ENCODE peak calls at places on chromosomes 11 and 22, in four cellular contexts. X is activated naive CD8-positive, alpha-beta T cell treated with anti-CD3 and anti-CD28 coated beads, Interleukin-2, amount 10 ng/mL, durations not matched to agents 7 days and 5 days; L is stimulated activated naive CD8-positive, alpha-beta T cell treated with anti-CD3 and anti-CD28 coated beads, Interleukin-15, amount 100 ng/mL, for 72 hours; E is upper lobe of right lung. N is an unnamed sample.
A peak's percentile ranks its signal among the peaks of the same experiment; 100 is the strongest.

GRCh38 chr11:8356731-8357504 is 93.2 kb upstream of the LMO1 start:
- ATAC-seq in L (no peak), X (no peak), E (peak; percentile 27), N (no peak)

GRCh38 chr11:96119211-96119610 is 195.3 kb upstream of the MTMR2 start:
- ATAC-seq in E (no peak), X (no peak), L (no peak), N (no peak)

GRCh38 chr11:89327885-89328284 is 150.2 kb downstream of the TYR start:
- ATAC-seq in X (no peak), L (no peak), E (no peak), N (no peak)

GRCh38 chr22:39985383-39986045 is 9.2 kb upstream of the FAM83F start:
- ATAC-seq in X (peak; percentile 59), L (peak; percentile 94), E (no peak), N (no peak)

GRCh38 chr22:40479887-40480538 is 109.6 kb downstream of the SGSM3 start:
- ATAC-seq in E (no peak), X (no peak), L (no peak), N (no peak)

GRCh38 chr11:123132881-123133280 is 62.2 kb downstream of the CLMP start:
- ATAC-seq in E (no peak), X (no peak), L (no peak), N (no peak)

GRCh38 chr11:78429667-78430066 is 12.0 kb upstream of the GAB2 start:
- ATAC-seq in L (peak; percentile 53), E (no peak), X (peak; percentile 56), N (no peak)

GRCh38 chr11:125982348-125982730 is 36.5 kb downstream of the VSIG10L2 start:
- ATAC-seq in X (no peak), E (no peak), L (no peak), N (no peak)

GRCh38 chr11:35953081-35953480 is 9.2 kb downstream of the LDLRAD3 start:
- ATAC-seq in E (no peak), X (no peak), L (no peak), N (no peak)

GRCh38 chr22:50459443-50460140 is 15.2 kb downstream of the SBF1 start:
- ATAC-seq in X (no peak), L (no peak), E (no peak), N (no peak)

GRCh38 chr22:50432131-50432870 is 42.5 kb downstream of the SBF1 start:
- ATAC-seq in E (peak; percentile 15), L (peak; percentile 26), X (no peak), N (no peak)

GRCh38 chr22:18933914-18934313 is 2.2 kb downstream of the PRODH start:
- ATAC-seq in X (no peak), L (peak; percentile 76), E (peak; percentile 7), N (no peak)

GRCh38 chr11:65437436-65438227 is 15.0 kb downstream of the NEAT1 start:
- ATAC-seq in E (no peak), X (no peak), L (no peak), N (no peak)

GRCh38 chr11:116984186-116984585 is 114.0 kb downstream of the SIK3 start:
- ATAC-seq in L (no peak), X (no peak), E (no peak), N (no peak)

GRCh38 chr22:43326342-43326825 is 16.8 kb downstream of the SCUBE1 start:
- ATAC-seq in E (no peak), X (no peak), L (no peak), N (no peak)

GRCh38 chr11:22807855-22808558 is 21.6 kb downstream of the SVIP start:
- ATAC-seq in X (no peak), L (no peak), E (no peak), N (no peak)

GRCh38 chr11:95487391-95487790 is 256.4 kb upstream of the SESN3 start:
- ATAC-seq in X (no peak), L (peak; percentile 82), E (no peak), N (no peak)

GRCh38 chr22:32444068-32444467 is 20.2 kb downstream of the BPIFC start:
- ATAC-seq in X (no peak), L (no peak), E (peak; percentile 13), N (no peak)

GRCh38 chr22:46854125-46854870 is 91.8 kb downstream of the TBC1D22A start:
- ATAC-seq in L (no peak), X (no peak), E (peak; percentile 95), N (peak; percentile 84)

GRCh38 chr11:103228807-103229206 is 119.6 kb downstream of the DYNC2H1 start:
- ATAC-seq in X (no peak), L (no peak), E (no peak), N (no peak)

GRCh38 chr11:129740125-129740719 is 75.4 kb upstream of the TMEM45B start:
- ATAC-seq in X (no peak), L (no peak), E (no peak), N (no peak)

GRCh38 chr11:117814766-117815261 is 9.7 kb downstream of the FXYD2 start:
- ATAC-seq in L (peak; percentile 53), X (peak; percentile 63), E (peak; percentile 2), N (no peak)

GRCh38 chr11:88284306-88285057 is 53.1 kb downstream of the CTSC start:
- ATAC-seq in X (no peak), L (no peak), E (no peak), N (no peak)

GRCh38 chr11:34487430-34487829 is 26.2 kb downstream of the ELF5 start:
- ATAC-seq in L (no peak), E (no peak), X (no peak), N (no peak)

GRCh38 chr11:95074806-95075563 is 8.3 kb downstream of the SRSF8 start:
- ATAC-seq in L (no peak), X (no peak), E (peak; percentile 64), N (peak; percentile 10)

GRCh38 chr11:76788661-76789442 is 5.7 kb downstream of the TSKU start:
- ATAC-seq in E (peak; percentile 73), X (no peak), L (no peak), N (no peak)

GRCh38 chr11:72735495-72736027 is 16.6 kb downstream of the ARAP1 start:
- ATAC-seq in E (no peak), X (no peak), L (no peak), N (peak; percentile 56)

GRCh38 chr11:102192349-102193066 is 82.3 kb downstream of the YAP1 start:
- ATAC-seq in L (no peak), X (no peak), E (no peak), N (no peak)

N was measured in gastroesophageal sphincter.